ENCODE peak calls at places on chromosomes 2 and 18, in five cellular contexts. L, O, G, I and A are unnamed samples.

GRCh38 chr2:210584834-210585233 is 28.4 kb downstream of the CPS1 start:
- DNase-seq in L (no peak), O (no peak), G (peak), I (no peak), A (no peak)

GRCh38 chr2:217216982-217217381 is 357.1 kb upstream of the TNP1 start:
- DNase-seq in L (no peak), O (no peak), G (no peak), I (no peak), A (no peak)

GRCh38 chr2:174338626-174339570 is 4.1 kb downstream of the SP9 start:
- DNase-seq in L (no peak), O (peak), G (no peak), I (no peak), A (no peak)

GRCh38 chr2:67346718-67347407 is 50.3 kb upstream of the ETAA1 start:
- DNase-seq in L (peak), O (no peak), G (peak), I (no peak), A (no peak)

GRCh38 chr2:2464095-2464494 is 133.0 kb upstream of the MYT1L start:
- DNase-seq in L (peak), O (no peak), G (no peak), I (no peak), A (no peak)

GRCh38 chr2:9196637-9197036 is 10.0 kb upstream of the ASAP2 start:
- DNase-seq in L (no peak), O (no peak), G (no peak), I (no peak), A (no peak)

GRCh38 chr2:159285433-159285832 is 1.1 kb downstream of the WDSUB1 start:
- DNase-seq in L (no peak), O (no peak), G (no peak), I (no peak), A (no peak)

GRCh38 chr18:37421349-37422080 is 144.1 kb downstream of the CELF4 start:
- DNase-seq in L (no peak), O (no peak), G (no peak), I (no peak), A (no peak)

GRCh38 chr18:74832381-74832780 is 234.7 kb downstream of the ZNF407 start:
- DNase-seq in L (no peak), O (no peak), G (no peak), I (no peak), A (no peak)